ENCODE peak calls at places on chromosomes 2 and 18, in ten cellular contexts. R is prostate gland, D is cardiac fibroblast, T is Karpas-422, Q is suprapubic skin, E is foreskin fibroblast, J is kidney, N is HCT116, F is GM12864, O is iPS DF 6.9. K is an unnamed sample.

GRCh38 chr2:127423476-127423840 is 5.2 kb downstream of the PROC start:
- DNase-seq in R (no peak), D (no peak), T (no peak), Q (no peak), E (peak), J (no peak), N (no peak), F (no peak), O (no peak), K (no peak)

GRCh38 chr2:148658807-148659722 is 14.5 kb downstream of the EPC2 start:
- DNase-seq in R (no peak), D (peak), T (no peak), Q (no peak), E (peak), J (no peak), N (no peak), F (no peak), O (no peak), K (no peak)

GRCh38 chr2:166344286-166345113 is 31.2 kb downstream of the SCN9A start:
- DNase-seq in R (no peak), D (peak), T (peak), Q (no peak), E (peak), J (no peak), N (no peak), F (no peak), O (no peak), K (no peak)

GRCh38 chr2:229269986-229270385 is 1.1 kb downstream of the PID1 start:
- DNase-seq in R (no peak), D (no peak), T (no peak), Q (no peak), E (peak), J (no peak), N (no peak), F (no peak), O (no peak), K (no peak)

GRCh38 chr2:70143314-70144150 is 47.3 kb downstream of the C2orf42 start:
- DNase-seq in R (peak), D (peak), T (peak), Q (no peak), E (peak), J (peak), N (peak), F (no peak), O (no peak), K (no peak)

GRCh38 chr2:216956820-216957493 is 97.1 kb upstream of the TNP1 start:
- DNase-seq in R (no peak), D (no peak), T (no peak), Q (no peak), E (peak), J (no peak), N (no peak), F (no peak), O (no peak), K (no peak)

GRCh38 chr2:144162652-144163051 is 357.3 kb downstream of the ZEB2 start:
- DNase-seq in R (peak), D (peak), T (peak), Q (no peak), E (no peak), J (no peak), N (peak), F (peak), O (peak), K (no peak)

GRCh38 chr18:57794951-57795728 is 8.0 kb downstream of the ATP8B1 start:
- DNase-seq in R (no peak), D (no peak), T (peak), Q (no peak), E (no peak), J (no peak), N (no peak), F (no peak), O (no peak), K (peak)

GRCh38 chr2:7598402-7598801 is 681.2 kb downstream of the RNF144A start:
- DNase-seq in R (no peak), D (no peak), T (no peak), Q (no peak), E (no peak), J (no peak), N (no peak), F (no peak), O (no peak), K (no peak)

GRCh38 chr2:189954989-189955388 is 107.5 kb downstream of the MSTN start:
- DNase-seq in R (no peak), D (no peak), T (no peak), Q (no peak), E (peak), J (no peak), N (no peak), F (peak), O (no peak), K (no peak)

GRCh38 chr2:42234056-42234455 is 64.9 kb downstream of the EML4 start:
- DNase-seq in R (no peak), D (peak), T (no peak), Q (no peak), E (peak), J (no peak), N (no peak), F (no peak), O (no peak), K (no peak)

GRCh38 chr2:202760848-202761247 is 110.7 kb downstream of the ICA1L start:
- DNase-seq in R (no peak), D (no peak), T (no peak), Q (no peak), E (no peak), J (no peak), N (no peak), F (no peak), O (no peak), K (no peak)

GRCh38 chr2:169478339-169478738 is 955 bp upstream of the BBS5 start:
- DNase-seq in R (no peak), D (peak), T (no peak), Q (no peak), E (peak), J (no peak), N (no peak), F (no peak), O (no peak), K (no peak)

GRCh38 chr18:59919026-59919425 is 19.2 kb downstream of the PMAIP1 start:
- DNase-seq in R (no peak), D (no peak), T (no peak), Q (no peak), E (no peak), J (no peak), N (no peak), F (no peak), O (no peak), K (no peak)

GRCh38 chr18:63253428-63254372 is 65.9 kb downstream of the BCL2 start:
- DNase-seq in R (no peak), D (peak), T (no peak), Q (no peak), E (peak), J (no peak), N (no peak), F (no peak), O (no peak), K (no peak)

GRCh38 chr2:68365087-68365486 is at the start of gene PLEK:
- DNase-seq in R (no peak), D (no peak), T (peak), Q (no peak), E (no peak), J (peak), N (no peak), F (no peak), O (no peak), K (peak)

GRCh38 chr2:68359889-68360288 is 5.2 kb upstream of the PLEK start:
- DNase-seq in R (no peak), D (no peak), T (peak), Q (no peak), E (no peak), J (no peak), N (no peak), F (no peak), O (no peak), K (no peak)

GRCh38 chr2:68362069-68362468 is 3.0 kb upstream of the PLEK start:
- DNase-seq in R (peak), D (peak), T (peak), Q (peak), E (peak), J (peak), N (peak), F (peak), O (peak), K (peak)

GRCh38 chr2:68363731-68364130 is 1.4 kb upstream of the PLEK start:
- DNase-seq in R (no peak), D (no peak), T (peak), Q (no peak), E (no peak), J (no peak), N (no peak), F (no peak), O (no peak), K (no peak)

GRCh38 chr2:68362749-68363148 is 2.3 kb upstream of the PLEK start:
- DNase-seq in R (no peak), D (no peak), T (peak), Q (no peak), E (no peak), J (no peak), N (no peak), F (no peak), O (no peak), K (no peak)
- H3K4me3 ChIP-seq in R (no peak), D (no peak), T (peak), Q (no peak), E (no peak), J (no peak), N (no peak), F (peak), O (no peak), K (no peak)

GRCh38 chr18:6624271-6624670 is 105.2 kb upstream of the ARHGAP28 start:
- DNase-seq in R (no peak), D (peak), T (no peak), Q (no peak), E (peak), J (no peak), N (no peak), F (no peak), O (no peak), K (no peak)
- H3K4me3 ChIP-seq in R (no peak), D (no peak), T (no peak), Q (no peak), E (no peak), J (no peak), N (no peak), F (no peak), O (no peak), K (no peak)

GRCh38 chr2:95143838-95144237 is 15.8 kb downstream of the ZNF514 start:
- DNase-seq in R (no peak), D (no peak), T (no peak), Q (no peak), E (no peak), J (no peak), N (no peak), F (no peak), O (no peak), K (no peak)

DNA sequence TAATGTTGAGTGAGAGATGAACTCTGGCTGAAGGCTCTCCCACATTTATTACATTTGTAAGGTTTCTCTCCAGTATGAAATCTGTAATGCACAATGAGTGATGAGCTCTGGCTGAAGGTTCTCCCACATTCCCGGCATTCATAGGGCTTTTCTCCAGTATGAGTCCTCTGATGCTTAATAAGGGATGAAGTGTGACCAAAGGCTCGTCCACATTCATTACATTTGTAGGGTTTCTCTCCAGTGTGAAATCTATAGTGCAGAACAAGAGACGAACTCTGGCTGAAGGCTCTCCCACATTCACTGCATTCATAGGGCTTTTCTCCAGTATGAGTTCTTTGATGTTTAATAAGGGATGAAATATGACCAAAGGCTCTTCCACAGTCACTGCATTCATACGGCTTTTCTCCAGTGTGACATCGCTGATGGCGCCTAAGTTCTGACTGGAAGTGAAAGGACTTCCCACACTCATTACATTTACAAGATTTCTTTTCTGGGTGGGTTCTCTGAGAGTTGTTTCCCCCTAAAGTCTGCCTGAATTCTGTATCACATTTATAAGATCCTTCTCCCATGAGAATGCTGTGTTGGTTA is 10.2 kb downstream of the ZNF514 start:
- DNase-seq in R (no peak), D (no peak), T (no peak), Q (no peak), E (no peak), J (no peak), N (no peak), F (no peak), O (no peak), K (no peak)
- H3K4me3 ChIP-seq in R (no peak), D (no peak), T (no peak), Q (no peak), E (no peak), J (no peak), N (no peak), F (no peak), O (no peak), K (peak)

GRCh38 chr18:35029770-35030169 is 11.4 kb upstream of the MAPRE2 start:
- DNase-seq in R (no peak), D (peak), T (peak), Q (no peak), E (peak), J (no peak), N (no peak), F (no peak), O (no peak), K (no peak)
- H3K4me3 ChIP-seq in R (no peak), D (no peak), T (peak), Q (peak), E (no peak), J (peak), N (no peak), F (peak), O (no peak), K (peak)

DNA sequence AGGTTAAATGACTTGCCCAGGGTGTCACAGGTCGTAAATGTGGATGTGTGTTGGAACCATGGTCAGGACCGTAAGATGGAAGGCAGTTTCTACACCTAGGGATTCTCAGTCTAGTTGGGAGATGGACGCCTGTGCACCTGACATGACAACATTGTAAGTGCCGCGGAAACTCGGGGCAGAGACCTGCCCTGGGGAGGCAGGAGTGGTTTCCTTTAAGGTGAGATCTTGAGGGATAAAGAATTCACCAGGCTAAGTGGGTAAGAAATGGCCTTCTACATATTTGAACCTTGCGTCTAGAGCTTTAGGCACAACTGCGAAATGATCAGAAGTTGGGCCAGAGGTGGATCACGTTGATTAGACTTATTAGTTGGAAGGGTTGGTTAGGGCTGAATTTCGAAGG is 1.6 kb downstream of the DGKD start:
- DNase-seq in R (no peak), D (no peak), T (no peak), Q (no peak), E (no peak), J (no peak), N (no peak), F (no peak), O (no peak), K (peak)
- H3K4me3 ChIP-seq in R (peak), D (no peak), T (peak), Q (no peak), E (no peak), J (peak), N (peak), F (peak), O (no peak), K (no peak)

K was measured in ascending aorta.